ENCODE peak calls at places on chromosomes 3 and 15, in four cellular contexts. N, V, T and D are unnamed samples.

GRCh38 chr15:69394556-69395282 is 19.4 kb upstream of the KIF23 start:
- DNase-seq in N (peak; percentile 26), V (peak; percentile 37), T (peak; percentile 82), D (peak; percentile 81)

GRCh38 chr3:126156468-126156867 is 23.9 kb downstream of the ALDH1L1 start:
- DNase-seq in N (no peak), V (no peak), T (no peak), D (no peak)

GRCh38 chr15:89874926-89875564 is 18.7 kb downstream of the AP3S2 start:
- DNase-seq in N (peak; percentile 61), V (peak; percentile 55), T (peak; percentile 87), D (peak; percentile 89)

GRCh38 chr3:190554197-190554596 is 40.3 kb downstream of the IL1RAP start:
- DNase-seq in N (no peak), V (peak; percentile 33), T (no peak), D (no peak)

GRCh38 chr15:41561777-41562145 is 2.7 kb downstream of the TYRO3 start:
- DNase-seq in N (no peak), V (no peak), T (no peak), D (peak; percentile 24)

GRCh38 chr3:127734754-127735473 is 62.2 kb downstream of the ABTB1 start:
- DNase-seq in N (no peak), V (no peak), T (no peak), D (no peak)

GRCh38 chr3:127396473-127396872 is 108.6 kb upstream of the PRR20G start:
- DNase-seq in N (no peak), V (no peak), T (no peak), D (no peak)

GRCh38 chr15:67883228-67883773 is 43.5 kb upstream of the RNU6-1 start:
- DNase-seq in N (no peak), V (no peak), T (no peak), D (no peak)

GRCh38 chr3:174441588-174442316 is 417.4 kb upstream of the NAALADL2 start:
- DNase-seq in N (peak; percentile 62), V (peak; percentile 29), T (no peak), D (no peak)

GRCh38 chr3:56917740-56918568 is 116.2 kb upstream of the ARHGEF3 start:
- DNase-seq in N (peak; percentile 72), V (no peak), T (no peak), D (peak; percentile 39)

GRCh38 chr15:56869573-56869972 is 48.9 kb upstream of the TCF12 start:
- DNase-seq in N (no peak), V (peak; percentile 11), T (peak; percentile 70), D (peak; percentile 57)

GRCh38 chr15:70025413-70026296 is 72.1 kb downstream of the TLE3 start:
- DNase-seq in N (no peak), V (no peak), T (no peak), D (no peak)

GRCh38 chr15:78069630-78070029 is 7.9 kb downstream of the TBC1D2B start:
- DNase-seq in N (no peak), V (no peak), T (no peak), D (no peak)

GRCh38 chr15:38758001-38758400 is 193.4 kb upstream of the RASGRP1 start:
- DNase-seq in N (no peak), V (no peak), T (no peak), D (no peak)

GRCh38 chr3:146594843-146595482 is 10.2 kb downstream of the PLSCR5 start:
- DNase-seq in N (no peak), V (no peak), T (no peak), D (no peak)

GRCh38 chr3:149816986-149817385 is 4.0 kb downstream of the RNF13 start:
- DNase-seq in N (no peak), V (no peak), T (no peak), D (no peak)

GRCh38 chr3:128080323-128080898 is 28.2 kb downstream of the SEC61A1 start:
- DNase-seq in N (no peak), V (no peak), T (no peak), D (no peak)

GRCh38 chr3:52055537-52056351 is 627 bp downstream of the DUSP7 start:
- DNase-seq in N (peak; percentile 20), V (no peak), T (peak; percentile 36), D (peak; percentile 36)

GRCh38 chr3:25854635-25855034 is 64.7 kb downstream of the OXSM start:
- DNase-seq in N (no peak), V (no peak), T (no peak), D (no peak)

GRCh38 chr3:194572131-194572789 is 61.0 kb downstream of the TMEM44 start:
- DNase-seq in N (no peak), V (no peak), T (no peak), D (peak; percentile 25)

GRCh38 chr3:111831840-111832239 is 27.2 kb upstream of the PHLDB2 start:
- DNase-seq in N (no peak), V (no peak), T (no peak), D (no peak)